ENCODE peak calls at places on chromosomes 11 and 22, in eight cellular contexts. Z, J, P, U, V, K, Y and O are unnamed samples. For H3K27me3 and H3K4me1, the result is how much of the 10 kb centered on the place peaks cover.

GRCh38 chr11:79422866-79423265 is 18.0 kb downstream of the TENM4 start:
- DNase-seq in Y (no peak), K (no peak), J (no peak), U (no peak), V (no peak), P (no peak), Z (no peak), O (no peak)

GRCh38 chr11:32420937-32421532 is 14.3 kb downstream of the WT1 start:
- DNase-seq in U (no peak), P (peak), K (no peak), Z (no peak), V (peak), J (no peak), Y (no peak), O (no peak)

GRCh38 chr22:45263790-45264269 is 20.9 kb upstream of the UPK3A start:
- DNase-seq in V (no peak), J (peak), Z (peak), K (peak), Y (no peak), P (no peak), U (peak), O (peak)

GRCh38 chr11:130513132-130513531 is 64.7 kb downstream of the ADAMTS15 start:
- DNase-seq in K (no peak), V (no peak), Y (no peak), J (no peak), Z (no peak), P (no peak), U (no peak), O (no peak)

GRCh38 chr22:44379817-44380560 is 67.2 kb upstream of the SHISAL1 start:
- DNase-seq in V (no peak), K (no peak), J (no peak), U (no peak), Y (no peak), Z (no peak), P (no peak), O (no peak)

GRCh38 chr11:131749100-131749499 is 378.7 kb downstream of the NTM start:
- DNase-seq in V (no peak), P (no peak), U (no peak), Y (no peak), Z (no peak), J (no peak), K (no peak), O (no peak)

GRCh38 chr11:3221408-3222002 is 2.9 kb upstream of the MRGPRG start:
- DNase-seq in Z (no peak), P (no peak), Y (no peak), K (no peak), U (no peak), J (no peak), V (no peak), O (no peak)

GRCh38 chr22:30694638-30695350 is at the start of gene OSBP2:
- DNase-seq in U (peak), V (peak), Y (no peak), P (peak), J (peak), Z (no peak), K (peak), O (no peak)

GRCh38 chr11:9535189-9535781 is 38.2 kb upstream of the WEE1 start:
- DNase-seq in J (peak), V (peak), U (peak), Z (peak), P (peak), Y (no peak), K (peak), O (no peak)

GRCh38 chr11:69617220-69617619 is 23.7 kb upstream of the CCND1 start:
- DNase-seq in Y (no peak), P (no peak), K (no peak), Z (no peak), J (no peak), V (no peak), U (no peak), O (no peak)

GRCh38 chr11:33649944-33650343 is 50.7 kb downstream of the C11orf91 start:
- DNase-seq in V (no peak), Z (no peak), K (no peak), P (no peak), U (no peak), J (no peak), Y (no peak), O (no peak)

GRCh38 chr11:133306019-133306418 is 226.3 kb downstream of the OPCML start:
- DNase-seq in V (no peak), K (peak), J (peak), P (no peak), Y (no peak), Z (no peak), U (no peak), O (no peak)

GRCh38 chr11:126817523-126818450 is 182.8 kb downstream of the KIRREL3 start:
- DNase-seq in V (no peak), J (no peak), U (no peak), K (no peak), Y (no peak), P (no peak), Z (no peak), O (no peak)

GRCh38 chr11:11400635-11401232 is 47.7 kb upstream of the CSNK2A3 start:
- DNase-seq in P (no peak), Y (no peak), V (no peak), U (no peak), J (no peak), Z (no peak), K (peak), O (no peak)

GRCh38 chr11:67628710-67629385 is 889 bp downstream of the NUDT8 start:
- DNase-seq in U (no peak), V (no peak), Z (no peak), P (no peak), Y (no peak), K (no peak), J (no peak), O (no peak)

GRCh38 chr11:8365542-8365941 is 101.9 kb upstream of the LMO1 start:
- DNase-seq in Z (no peak), J (no peak), P (no peak), U (peak), V (no peak), K (no peak), Y (no peak), O (no peak)

GRCh38 chr11:3043315-3043871 is 13.8 kb downstream of the CARS1 start:
- DNase-seq in Z (no peak), U (peak), V (no peak), P (no peak), J (no peak), K (no peak), Y (no peak), O (no peak)

GRCh38 chr11:112977620-112978212 is 16.5 kb downstream of the NCAM1 start:
- DNase-seq in J (peak), V (no peak), P (no peak), U (no peak), K (peak), Y (no peak), Z (no peak), O (no peak)

GRCh38 chr22:39634530-39635399 is 64.2 kb downstream of the CACNA1I start:
- DNase-seq in U (peak), P (no peak), K (no peak), Z (no peak), V (no peak), J (peak), Y (no peak), O (peak)

GRCh38 chr11:61514050-61514917 is 5.7 kb downstream of the LRRC10B start:
- DNase-seq in V (no peak), U (no peak), Z (no peak), Y (no peak), K (peak), P (no peak), J (no peak), O (no peak)
- H3K27me3 ChIP-seq in V (under half), U (under half), Z (under half), Y (under half), K (under half), P (under half), J (under half), O (under half)

GRCh38 chr22:37632174-37633081 is 7.0 kb upstream of the SH3BP1 start:
- DNase-seq in V (no peak), J (no peak), P (no peak), Z (no peak), Y (no peak), U (no peak), K (no peak), O (no peak)
- H3K4me1 ChIP-seq in V (half or more), J (half or more), P (half or more), Z (under half), Y (under half), U (under half), K (under half), O (under half)

GRCh38 chr11:101916422-101916821 is at the start of gene ANGPTL5:
- DNase-seq in P (no peak), Y (no peak), K (no peak), U (no peak), V (no peak), Z (no peak), J (no peak), O (no peak)

GRCh38 chr11:101913631-101914030 is 1.2 kb upstream of the CEP126 start:
- DNase-seq in P (no peak), U (no peak), Z (no peak), K (no peak), V (no peak), J (no peak), Y (no peak), O (no peak)

GRCh38 chr11:101914737-101915426 is at the start of gene CEP126:
- DNase-seq in K (peak), U (peak), J (peak), V (peak), Z (peak), P (peak), Y (peak), O (peak)

GRCh38 chr11:101914349-101914736 is 467 bp upstream of the CEP126 start:
- DNase-seq in P (no peak), Z (no peak), U (no peak), J (peak), Y (no peak), V (no peak), K (peak), O (no peak)

GRCh38 chr11:101915811-101916291 is 471 bp downstream of the ANGPTL5 start:
- DNase-seq in V (no peak), J (peak), Y (no peak), P (no peak), U (no peak), K (peak), Z (peak), O (peak)
- H3K27ac ChIP-seq in V (peak), J (peak), Y (peak), P (peak), U (no peak), K (no peak), Z (peak), O (peak)

GRCh38 chr11:120302001-120302805 is 22.9 kb upstream of the TLCD5 start:
- DNase-seq in J (no peak), U (peak), K (no peak), V (no peak), P (no peak), Z (no peak), Y (no peak), O (no peak)

GRCh38 chr11:120295110-120295509 is 30.0 kb upstream of the TLCD5 start:
- DNase-seq in P (no peak), K (no peak), U (peak), Z (no peak), V (no peak), Y (no peak), J (no peak), O (no peak)

GRCh38 chr11:120296554-120296953 is 28.5 kb upstream of the TLCD5 start:
- DNase-seq in P (no peak), Z (no peak), Y (no peak), J (no peak), V (no peak), K (no peak), U (no peak), O (no peak)

GRCh38 chr11:120294096-120294495 is 31.0 kb upstream of the TLCD5 start:
- DNase-seq in P (no peak), K (no peak), J (no peak), U (no peak), Y (no peak), Z (no peak), V (no peak), O (no peak)

GRCh38 chr11:120298461-120298860 is 26.6 kb upstream of the TLCD5 start:
- DNase-seq in Y (no peak), K (no peak), P (no peak), Z (no peak), V (no peak), U (no peak), J (no peak), O (no peak)
- H3K27me3 ChIP-seq in Y (under half), K (under half), P (under half), Z (under half), V (under half), U (under half), J (under half), O (under half)

DNA sequence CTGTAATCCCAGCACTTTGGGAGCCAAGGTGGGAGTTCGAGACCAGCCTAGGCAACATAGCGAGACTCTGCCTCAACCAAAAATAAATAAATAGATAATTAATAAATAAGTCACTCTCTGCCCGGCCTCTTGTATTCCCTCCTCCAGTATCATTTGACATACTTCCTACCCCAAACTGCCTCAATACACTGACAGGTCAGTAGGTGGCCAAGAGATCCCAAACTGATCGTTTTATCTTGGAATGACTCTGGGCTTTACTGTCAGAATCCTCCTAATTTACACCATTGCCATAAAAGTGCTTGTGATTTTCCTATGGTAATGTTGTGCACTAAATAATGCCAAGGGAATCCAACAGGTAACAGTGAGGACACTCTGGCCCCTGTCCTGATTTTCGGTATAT is 94.2 kb downstream of the PDHX start:
- DNase-seq in Z (no peak), U (no peak), Y (no peak), J (no peak), K (no peak), P (no peak), V (no peak), O (no peak)
- H3K4me1 ChIP-seq in Z (half or more), U (half or more), Y (under half), J (under half), K (under half), P (under half), V (under half), O (under half)

DNA sequence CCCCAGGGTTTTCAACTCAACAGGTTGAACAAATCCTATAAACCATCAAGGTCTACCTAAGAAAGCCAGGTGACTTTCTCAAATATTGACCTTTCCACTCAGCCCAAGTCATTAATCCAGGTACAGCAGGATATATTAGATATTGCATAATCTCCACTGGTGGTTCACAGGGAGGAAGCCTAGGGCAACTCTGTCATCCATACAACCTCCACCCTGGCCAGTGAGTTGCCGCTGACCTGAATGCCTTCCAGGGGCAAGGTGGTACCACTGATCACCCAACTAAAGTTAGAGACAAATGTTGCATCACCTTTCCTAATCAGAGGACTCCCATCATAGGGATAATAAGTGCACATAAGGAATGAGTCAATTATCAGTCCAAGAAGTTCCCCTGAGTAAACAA is 22.9 kb downstream of the GUCD1 start:
- DNase-seq in Z (no peak), K (no peak), J (peak), U (no peak), Y (no peak), P (no peak), V (no peak), O (no peak)
- H3K27ac ChIP-seq in Z (no peak), K (no peak), J (peak), U (no peak), Y (no peak), P (no peak), V (no peak), O (no peak)

GRCh38 chr22:49263101-49263500 is 564.6 kb downstream of the BRD1 start:
- DNase-seq in P (no peak), U (no peak), J (no peak), Y (no peak), K (no peak), Z (no peak), V (no peak), O (peak)
- H3K27me3 ChIP-seq in P (under half), U (under half), J (under half), Y (under half), K (under half), Z (under half), V (under half), O (under half)

GRCh38 chr11:124520253-124520854 is 23.1 kb downstream of the OR8B12 start:
- DNase-seq in Y (no peak), K (no peak), Z (no peak), P (no peak), U (no peak), J (no peak), V (no peak), O (no peak)

GRCh38 chr11:124517314-124517713 is 26.1 kb downstream of the OR8B12 start:
- DNase-seq in J (no peak), P (no peak), U (no peak), V (no peak), Y (no peak), Z (no peak), K (no peak), O (no peak)

DNA sequence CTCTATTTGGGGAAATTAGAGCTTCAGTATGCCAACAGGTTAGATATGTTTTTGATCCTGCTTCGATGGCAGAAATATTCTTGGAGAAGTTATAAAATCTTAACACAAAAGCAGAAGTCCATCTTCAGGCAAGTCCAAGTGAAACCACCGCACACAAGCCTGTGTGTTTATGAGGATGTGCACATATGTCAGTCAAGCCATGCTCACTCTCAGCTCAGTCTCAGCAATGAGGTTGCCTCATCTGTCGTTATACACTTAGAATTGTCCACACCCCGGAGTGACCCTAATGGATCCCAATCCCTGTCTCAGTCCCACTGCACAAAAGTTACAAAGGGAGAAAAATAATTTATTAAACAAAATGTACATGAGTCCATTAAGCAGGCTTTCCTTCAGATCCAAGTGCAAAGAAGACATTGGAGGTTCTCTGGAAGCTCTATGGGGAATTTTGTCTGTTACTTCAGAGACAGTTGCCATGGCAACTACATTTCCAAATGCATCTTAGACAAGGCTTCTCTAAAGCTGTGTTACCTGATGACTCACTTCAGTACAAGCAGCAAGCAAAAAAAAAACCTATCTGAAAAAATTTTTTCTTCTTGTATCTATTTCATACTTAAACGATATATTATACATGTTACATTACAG is 24.4 kb downstream of the OR8B12 start:
- DNase-seq in U (no peak), P (no peak), Y (no peak), Z (no peak), K (no peak), J (no peak), V (no peak), O (no peak)
- H3K4me1 ChIP-seq in U (under half), P (under half), Y (under half), Z (under half), K (under half), J (under half), V (under half), O (under half)